ENCODE peak calls at places on chromosome X, in seven cellular contexts. One of them, this sample, is unnamed. For H3K4me1 and H3K36me3, the result is how much of the 10 kb centered on the place peaks cover.

GRCh38 chrX:47384502-47384901 is 14.1 kb downstream of the ZNF157 start:
- DNase-seq in GM23248: peak
- DNase-seq in MM.1S: peak
- DNase-seq in breast epithelium: peak
- DNase-seq in SJSA1: peak
- DNase-seq in mammary epithelial cell: peak
- DNase-seq in CD8-positive, alpha-beta T cell: peak
- DNase-seq in this sample: peak

GRCh38 chrX:104136241-104137019 is 20.4 kb downstream of the SLC25A53 start:
- DNase-seq in GM23248: peak
- DNase-seq in MM.1S: peak
- DNase-seq in breast epithelium: no peak
- DNase-seq in SJSA1: peak
- DNase-seq in mammary epithelial cell: peak
- DNase-seq in CD8-positive, alpha-beta T cell: peak
- DNase-seq in this sample: peak

GRCh38 chrX:124211312-124211942 is 121.0 kb upstream of the TEX13D start:
- DNase-seq in GM23248: peak
- DNase-seq in MM.1S: peak
- DNase-seq in breast epithelium: no peak
- DNase-seq in SJSA1: no peak
- DNase-seq in mammary epithelial cell: peak
- DNase-seq in CD8-positive, alpha-beta T cell: peak
- DNase-seq in this sample: peak

GRCh38 chrX:37455381-37455780 is 106.2 kb downstream of the PRRG1 start:
- DNase-seq in GM23248: no peak
- DNase-seq in MM.1S: no peak
- DNase-seq in breast epithelium: no peak
- DNase-seq in SJSA1: no peak
- DNase-seq in mammary epithelial cell: peak
- DNase-seq in CD8-positive, alpha-beta T cell: no peak
- DNase-seq in this sample: no peak

GRCh38 chrX:45143455-45143854 is 57.2 kb downstream of the DIPK2B start:
- DNase-seq in GM23248: no peak
- DNase-seq in MM.1S: no peak
- DNase-seq in breast epithelium: no peak
- DNase-seq in SJSA1: no peak
- DNase-seq in mammary epithelial cell: no peak
- DNase-seq in CD8-positive, alpha-beta T cell: no peak
- DNase-seq in this sample: no peak

GRCh38 chrX:54182194-54182863 is 725 bp downstream of the FAM120C start:
- DNase-seq in GM23248: peak
- DNase-seq in MM.1S: peak
- DNase-seq in breast epithelium: peak
- DNase-seq in SJSA1: peak
- DNase-seq in mammary epithelial cell: no peak
- DNase-seq in CD8-positive, alpha-beta T cell: peak
- DNase-seq in this sample: peak

GRCh38 chrX:97290199-97290598 is 406.5 kb downstream of the RPA4 start:
- DNase-seq in GM23248: peak
- DNase-seq in MM.1S: no peak
- DNase-seq in breast epithelium: no peak
- DNase-seq in SJSA1: no peak
- DNase-seq in mammary epithelial cell: no peak
- DNase-seq in CD8-positive, alpha-beta T cell: no peak
- DNase-seq in this sample: peak

GRCh38 chrX:24479924-24480722 is 15.0 kb downstream of the PDK3 start:
- DNase-seq in GM23248: no peak
- DNase-seq in MM.1S: peak
- DNase-seq in breast epithelium: no peak
- DNase-seq in SJSA1: no peak
- DNase-seq in mammary epithelial cell: no peak
- DNase-seq in CD8-positive, alpha-beta T cell: peak
- DNase-seq in this sample: no peak

GRCh38 chrX:86148594-86148993 is 343 bp downstream of the DACH2 start:
- DNase-seq in GM23248: no peak
- DNase-seq in MM.1S: no peak
- DNase-seq in breast epithelium: no peak
- DNase-seq in SJSA1: no peak
- DNase-seq in mammary epithelial cell: no peak
- DNase-seq in CD8-positive, alpha-beta T cell: no peak
- DNase-seq in this sample: no peak

GRCh38 chrX:134484039-134484438 is 24.1 kb downstream of the HPRT1 start:
- DNase-seq in GM23248: peak
- DNase-seq in MM.1S: peak
- DNase-seq in breast epithelium: no peak
- DNase-seq in SJSA1: no peak
- DNase-seq in mammary epithelial cell: peak
- DNase-seq in CD8-positive, alpha-beta T cell: no peak
- DNase-seq in this sample: peak

GRCh38 chrX:40058719-40059118 is 39.0 kb downstream of the BCOR start:
- DNase-seq in GM23248: no peak
- DNase-seq in MM.1S: no peak
- DNase-seq in breast epithelium: no peak
- DNase-seq in SJSA1: no peak
- DNase-seq in mammary epithelial cell: no peak
- DNase-seq in CD8-positive, alpha-beta T cell: no peak
- DNase-seq in this sample: no peak

GRCh38 chrX:129798888-129799287 is 19.1 kb downstream of the SASH3 start:
- DNase-seq in GM23248: peak
- DNase-seq in MM.1S: no peak
- DNase-seq in breast epithelium: no peak
- DNase-seq in SJSA1: no peak
- DNase-seq in mammary epithelial cell: no peak
- DNase-seq in CD8-positive, alpha-beta T cell: no peak
- DNase-seq in this sample: no peak

GRCh38 chrX:70755850-70756249 is 152.7 kb downstream of the TEX11 start:
- DNase-seq in GM23248: no peak
- DNase-seq in MM.1S: peak
- DNase-seq in breast epithelium: no peak
- DNase-seq in SJSA1: no peak
- DNase-seq in mammary epithelial cell: no peak
- DNase-seq in CD8-positive, alpha-beta T cell: peak
- DNase-seq in this sample: peak

GRCh38 chrX:1535241-1536041 is 1.5 kb downstream of the P2RY8 start:
- DNase-seq in GM23248: no peak
- DNase-seq in MM.1S: peak
- DNase-seq in breast epithelium: no peak
- DNase-seq in SJSA1: peak
- DNase-seq in mammary epithelial cell: no peak
- DNase-seq in CD8-positive, alpha-beta T cell: peak
- DNase-seq in this sample: no peak

GRCh38 chrX:24643116-24643515 is 4.0 kb downstream of the PCYT1B start:
- DNase-seq in GM23248: peak
- DNase-seq in MM.1S: no peak
- DNase-seq in breast epithelium: no peak
- DNase-seq in SJSA1: no peak
- DNase-seq in mammary epithelial cell: peak
- DNase-seq in CD8-positive, alpha-beta T cell: no peak
- DNase-seq in this sample: no peak

GRCh38 chrX:69961365-69962072 is 88.2 kb downstream of the AWAT2 start:
- DNase-seq in GM23248: no peak
- DNase-seq in MM.1S: no peak
- DNase-seq in breast epithelium: no peak
- DNase-seq in SJSA1: no peak
- DNase-seq in mammary epithelial cell: peak
- DNase-seq in CD8-positive, alpha-beta T cell: no peak
- DNase-seq in this sample: no peak

GRCh38 chrX:19958530-19959486 is 32.1 kb downstream of the BCLAF3 start:
- DNase-seq in GM23248: no peak
- DNase-seq in MM.1S: no peak
- DNase-seq in breast epithelium: no peak
- DNase-seq in SJSA1: no peak
- DNase-seq in mammary epithelial cell: no peak
- DNase-seq in CD8-positive, alpha-beta T cell: no peak
- DNase-seq in this sample: no peak

GRCh38 chrX:150715180-150715579 is 22.0 kb downstream of the MTMR1 start:
- DNase-seq in GM23248: peak
- DNase-seq in MM.1S: no peak
- DNase-seq in breast epithelium: no peak
- DNase-seq in SJSA1: no peak
- DNase-seq in mammary epithelial cell: peak
- DNase-seq in CD8-positive, alpha-beta T cell: no peak
- DNase-seq in this sample: no peak

GRCh38 chrX:70087857-70088256 is 25.6 kb downstream of the OTUD6A start:
- DNase-seq in GM23248: peak
- DNase-seq in MM.1S: no peak
- DNase-seq in breast epithelium: no peak
- DNase-seq in SJSA1: no peak
- DNase-seq in mammary epithelial cell: no peak
- DNase-seq in CD8-positive, alpha-beta T cell: no peak
- DNase-seq in this sample: no peak

GRCh38 chrX:66030505-66031317 is 9.2 kb downstream of the VSIG4 start:
- DNase-seq in GM23248: peak
- DNase-seq in MM.1S: no peak
- DNase-seq in breast epithelium: no peak
- DNase-seq in SJSA1: no peak
- DNase-seq in mammary epithelial cell: peak
- DNase-seq in CD8-positive, alpha-beta T cell: no peak
- DNase-seq in this sample: no peak

GRCh38 chrX:107712231-107713204 is 63.1 kb downstream of the TSC22D3 start:
- DNase-seq in GM23248: peak
- DNase-seq in MM.1S: no peak
- DNase-seq in breast epithelium: no peak
- DNase-seq in SJSA1: no peak
- DNase-seq in mammary epithelial cell: peak
- DNase-seq in CD8-positive, alpha-beta T cell: peak
- DNase-seq in this sample: no peak
- H3K4me1 ChIP-seq in GM23248: under half
- H3K4me1 ChIP-seq in MM.1S: under half
- H3K4me1 ChIP-seq in breast epithelium: under half
- H3K4me1 ChIP-seq in SJSA1: under half
- H3K4me1 ChIP-seq in mammary epithelial cell: under half
- H3K4me1 ChIP-seq in CD8-positive, alpha-beta T cell: half or more
- H3K4me1 ChIP-seq in this sample: under half

GRCh38 chrX:43663173-43663572 is 7.1 kb downstream of the MAOA start:
- DNase-seq in GM23248: no peak
- DNase-seq in MM.1S: no peak
- DNase-seq in breast epithelium: no peak
- DNase-seq in SJSA1: no peak
- DNase-seq in mammary epithelial cell: no peak
- DNase-seq in CD8-positive, alpha-beta T cell: no peak
- DNase-seq in this sample: no peak
- H3K36me3 ChIP-seq in GM23248: under half
- H3K36me3 ChIP-seq in MM.1S: under half
- H3K36me3 ChIP-seq in breast epithelium: under half
- H3K36me3 ChIP-seq in SJSA1: under half
- H3K36me3 ChIP-seq in mammary epithelial cell: under half
- H3K36me3 ChIP-seq in CD8-positive, alpha-beta T cell: under half
- H3K36me3 ChIP-seq in this sample: under half

GRCh38 chrX:31266172-31267076 is 194.6 kb upstream of the FTHL17 start:
- DNase-seq in GM23248: peak
- DNase-seq in MM.1S: peak
- DNase-seq in breast epithelium: no peak
- DNase-seq in SJSA1: peak
- DNase-seq in mammary epithelial cell: peak
- DNase-seq in CD8-positive, alpha-beta T cell: no peak
- DNase-seq in this sample: peak
- H3K4me3 ChIP-seq in GM23248: peak
- H3K4me3 ChIP-seq in MM.1S: peak
- H3K4me3 ChIP-seq in breast epithelium: peak
- H3K4me3 ChIP-seq in SJSA1: peak
- H3K4me3 ChIP-seq in mammary epithelial cell: peak
- H3K4me3 ChIP-seq in CD8-positive, alpha-beta T cell: no peak
- H3K4me3 ChIP-seq in this sample: peak

GRCh38 chrX:370963-371745 is 15.6 kb downstream of the PPP2R3B start:
- DNase-seq in GM23248: no peak
- DNase-seq in MM.1S: no peak
- DNase-seq in breast epithelium: no peak
- DNase-seq in SJSA1: no peak
- DNase-seq in mammary epithelial cell: no peak
- DNase-seq in CD8-positive, alpha-beta T cell: no peak
- DNase-seq in this sample: no peak
- H3K4me1 ChIP-seq in GM23248: under half
- H3K4me1 ChIP-seq in MM.1S: under half
- H3K4me1 ChIP-seq in breast epithelium: under half
- H3K4me1 ChIP-seq in SJSA1: under half
- H3K4me1 ChIP-seq in mammary epithelial cell: under half
- H3K4me1 ChIP-seq in CD8-positive, alpha-beta T cell: under half
- H3K4me1 ChIP-seq in this sample: under half

DNA sequence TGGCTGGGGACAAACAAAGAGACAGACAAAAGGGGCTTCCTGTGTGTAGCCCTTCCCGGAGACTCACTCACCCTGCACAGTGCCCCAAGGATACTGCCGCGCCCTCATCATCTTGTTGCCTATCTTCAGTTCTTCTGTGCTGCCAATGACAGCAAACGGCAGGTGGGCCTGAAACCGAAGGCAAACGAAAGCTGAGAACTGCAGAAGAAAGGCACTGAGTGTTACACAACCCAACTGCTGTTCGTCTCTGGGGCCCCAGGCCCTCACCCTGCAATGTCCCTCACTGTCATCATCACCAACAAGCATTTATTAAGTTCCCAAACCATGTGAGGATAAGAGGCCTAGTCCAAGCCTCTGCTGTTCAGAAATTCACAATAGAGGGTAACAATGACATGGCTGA is 34.4 kb upstream of the NKRF start:
- DNase-seq in GM23248: no peak
- DNase-seq in MM.1S: peak
- DNase-seq in breast epithelium: no peak
- DNase-seq in SJSA1: no peak
- DNase-seq in mammary epithelial cell: no peak
- DNase-seq in CD8-positive, alpha-beta T cell: no peak
- DNase-seq in this sample: peak
- H3K36me3 ChIP-seq in GM23248: under half
- H3K36me3 ChIP-seq in MM.1S: under half
- H3K36me3 ChIP-seq in breast epithelium: under half
- H3K36me3 ChIP-seq in SJSA1: under half
- H3K36me3 ChIP-seq in mammary epithelial cell: under half
- H3K36me3 ChIP-seq in CD8-positive, alpha-beta T cell: under half
- H3K36me3 ChIP-seq in this sample: under half

GRCh38 chrX:136143714-136144113 is 3.6 kb upstream of the FHL1 start:
- DNase-seq in GM23248: no peak
- DNase-seq in MM.1S: peak
- DNase-seq in breast epithelium: no peak
- DNase-seq in SJSA1: no peak
- DNase-seq in mammary epithelial cell: no peak
- DNase-seq in CD8-positive, alpha-beta T cell: no peak
- DNase-seq in this sample: no peak

GRCh38 chrX:136146614-136147319 is 566 bp upstream of the FHL1 start:
- DNase-seq in GM23248: peak
- DNase-seq in MM.1S: peak
- DNase-seq in breast epithelium: no peak
- DNase-seq in SJSA1: no peak
- DNase-seq in mammary epithelial cell: no peak
- DNase-seq in CD8-positive, alpha-beta T cell: no peak
- DNase-seq in this sample: peak

GRCh38 chrX:136148391-136148790 is 1.1 kb downstream of the FHL1 start:
- DNase-seq in GM23248: no peak
- DNase-seq in MM.1S: no peak
- DNase-seq in breast epithelium: no peak
- DNase-seq in SJSA1: no peak
- DNase-seq in mammary epithelial cell: no peak
- DNase-seq in CD8-positive, alpha-beta T cell: no peak
- DNase-seq in this sample: peak

GRCh38 chrX:136147320-136147901 is at the start of gene FHL1:
- DNase-seq in GM23248: peak
- DNase-seq in MM.1S: peak
- DNase-seq in breast epithelium: no peak
- DNase-seq in SJSA1: peak
- DNase-seq in mammary epithelial cell: no peak
- DNase-seq in CD8-positive, alpha-beta T cell: peak
- DNase-seq in this sample: peak

GRCh38 chrX:136147966-136148365 is 633 bp downstream of the FHL1 start:
- DNase-seq in GM23248: no peak
- DNase-seq in MM.1S: no peak
- DNase-seq in breast epithelium: no peak
- DNase-seq in SJSA1: no peak
- DNase-seq in mammary epithelial cell: no peak
- DNase-seq in CD8-positive, alpha-beta T cell: no peak
- DNase-seq in this sample: peak
- H3K4me3 ChIP-seq in GM23248: peak
- H3K4me3 ChIP-seq in MM.1S: peak
- H3K4me3 ChIP-seq in breast epithelium: peak
- H3K4me3 ChIP-seq in SJSA1: peak
- H3K4me3 ChIP-seq in mammary epithelial cell: peak
- H3K4me3 ChIP-seq in CD8-positive, alpha-beta T cell: peak
- H3K4me3 ChIP-seq in this sample: peak

This sample was measured in HAP-1.